ENCODE peak calls at places on chromosomes 3 and 15, in seven cellular contexts. A is neuronal stem cell, W is GM23338, H is IMR-90, R is K562, L is SK-N-SH, K is PC-9. D is an unnamed sample.

GRCh38 chr15:74193905-74194304 is 8.7 kb downstream of the STRA6 start:
- DNase-seq in R (no peak), A (no peak), L (no peak), H (no peak), K (no peak), W (no peak), D (no peak)

GRCh38 chr15:74790080-74790916 is 8.4 kb downstream of the CSK start:
- DNase-seq in H (peak; percentile 85), L (peak; percentile 87), W (no peak), R (no peak), K (no peak), A (no peak), D (no peak)

GRCh38 chr15:78984041-78984440 is 39.2 kb upstream of the CTSH start:
- DNase-seq in A (no peak), H (no peak), R (no peak), L (no peak), K (no peak), W (no peak), D (no peak)

GRCh38 chr3:162119651-162120050 is 623.0 kb downstream of the OTOL1 start:
- DNase-seq in K (no peak), H (no peak), L (no peak), W (no peak), R (no peak), A (no peak), D (no peak)

GRCh38 chr15:84604804-84605203 is 4.0 kb downstream of the ZSCAN2 start:
- DNase-seq in W (no peak), L (no peak), A (no peak), K (no peak), H (peak; percentile 5), R (no peak), D (no peak)

GRCh38 chr3:38245930-38246329 is 19.7 kb upstream of the SLC22A13 start:
- DNase-seq in L (no peak), R (no peak), W (no peak), A (no peak), K (no peak), H (no peak), D (no peak)

GRCh38 chr3:116386168-116386567 is 59.1 kb downstream of the LSAMP start:
- DNase-seq in H (no peak), K (no peak), R (no peak), A (no peak), L (no peak), W (no peak), D (no peak)

GRCh38 chr3:16900779-16901440 is 16.2 kb downstream of the PLCL2 start:
- DNase-seq in R (no peak), W (no peak), K (no peak), L (no peak), H (no peak), A (no peak), D (no peak)

DNA sequence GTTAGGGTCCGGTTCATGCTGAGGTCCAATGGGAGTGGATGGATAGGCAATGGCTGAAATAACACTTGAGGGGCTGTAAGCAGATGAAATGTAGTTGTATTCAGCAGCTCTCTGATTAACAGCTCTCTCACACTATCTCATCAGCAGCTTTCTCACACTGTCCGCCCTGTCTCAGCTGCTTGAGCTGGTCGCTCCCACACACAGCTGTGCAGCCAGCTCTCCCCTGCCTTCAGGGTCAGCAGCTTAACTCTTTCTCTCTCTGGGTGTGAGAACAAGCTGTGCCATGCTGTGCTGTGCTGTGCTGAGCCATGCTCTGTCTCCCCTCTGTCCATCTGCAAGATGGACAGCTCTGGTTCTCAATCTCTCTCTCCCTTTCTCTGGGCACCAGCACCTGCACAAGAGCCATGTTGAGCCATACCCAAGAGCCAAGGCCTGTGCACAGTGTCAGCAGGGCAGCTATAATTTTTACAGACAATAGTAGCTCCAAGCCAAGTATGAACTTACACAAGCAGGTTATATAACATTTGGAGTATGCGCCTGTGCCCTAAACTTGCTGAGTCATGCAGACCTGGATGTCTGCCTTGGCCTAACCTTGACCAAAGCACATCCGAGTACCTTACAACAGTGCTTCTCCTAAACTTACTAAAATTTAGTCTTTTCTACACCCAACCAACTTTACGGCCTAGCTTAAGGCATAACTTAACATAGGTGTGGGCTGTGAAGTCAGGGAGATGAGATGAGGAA is 291.3 kb upstream of the TRIM42 start:
- DNase-seq in K (no peak), A (no peak), W (no peak), H (no peak), R (no peak), L (no peak), D (no peak)
- H3K4me3 ChIP-seq in K (no peak overlapping the region), A (no peak overlapping the region), W (no peak overlapping the region), H (no peak overlapping the region), R (no peak overlapping the region), L (no peak overlapping the region), D (no peak overlapping the region)

GRCh38 chr3:186108106-186108940 is 566 bp downstream of the ETV5 start:
- DNase-seq in W (peak; percentile 89), R (peak; percentile 69), H (peak; percentile 66), L (peak; percentile 87), A (peak; percentile 78), K (peak; percentile 61), D (no peak)

GRCh38 chr3:186107148-186108105 is 1.5 kb downstream of the ETV5 start:
- DNase-seq in A (peak; percentile 86), H (peak; percentile 68), W (peak; percentile 88), L (peak; percentile 73), K (peak; percentile 72), R (peak; percentile 43), D (no peak)

GRCh38 chr3:186108941-186109865 is at the start of gene ETV5:
- DNase-seq in L (peak; percentile 96), A (peak; percentile 99), K (peak; percentile 100), R (peak; percentile 98), H (peak; percentile 99), W (peak; percentile 99), D (peak; percentile 95)

GRCh38 chr3:186102687-186103086 is 6.2 kb downstream of the ETV5 start:
- DNase-seq in H (peak; percentile 22), L (no peak), W (no peak), K (no peak), A (no peak), R (no peak), D (no peak)

DNA sequence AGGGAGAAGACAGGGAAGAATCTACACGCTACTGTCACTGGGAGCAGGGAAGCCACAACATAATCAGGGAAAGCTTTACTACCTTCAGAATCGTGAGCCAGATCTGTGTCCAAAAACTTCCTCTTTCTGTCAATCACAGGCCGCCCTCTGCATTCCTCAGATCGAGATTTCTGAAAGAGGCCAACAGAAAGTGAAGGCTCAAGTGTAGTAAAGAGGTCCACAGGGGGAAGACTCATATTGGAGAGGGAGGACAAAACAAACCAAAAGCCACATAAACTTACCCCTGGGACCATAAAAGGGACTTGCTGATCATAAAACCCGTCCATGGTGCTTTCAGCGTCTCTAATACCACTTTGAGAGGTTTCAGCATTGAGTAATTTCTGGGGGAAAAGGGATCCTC is 3.3 kb downstream of the ETV5 start:
- DNase-seq in H (no peak), A (no peak), W (no peak), R (no peak), L (no peak), K (no peak), D (no peak)
- H2AFZ ChIP-seq in H (no peak overlapping the region), A (peak overlapping the region; percentile 15), W (no peak overlapping the region), R (no peak overlapping the region), L (no peak overlapping the region), K (no peak overlapping the region), D (no peak overlapping the region)

DNA sequence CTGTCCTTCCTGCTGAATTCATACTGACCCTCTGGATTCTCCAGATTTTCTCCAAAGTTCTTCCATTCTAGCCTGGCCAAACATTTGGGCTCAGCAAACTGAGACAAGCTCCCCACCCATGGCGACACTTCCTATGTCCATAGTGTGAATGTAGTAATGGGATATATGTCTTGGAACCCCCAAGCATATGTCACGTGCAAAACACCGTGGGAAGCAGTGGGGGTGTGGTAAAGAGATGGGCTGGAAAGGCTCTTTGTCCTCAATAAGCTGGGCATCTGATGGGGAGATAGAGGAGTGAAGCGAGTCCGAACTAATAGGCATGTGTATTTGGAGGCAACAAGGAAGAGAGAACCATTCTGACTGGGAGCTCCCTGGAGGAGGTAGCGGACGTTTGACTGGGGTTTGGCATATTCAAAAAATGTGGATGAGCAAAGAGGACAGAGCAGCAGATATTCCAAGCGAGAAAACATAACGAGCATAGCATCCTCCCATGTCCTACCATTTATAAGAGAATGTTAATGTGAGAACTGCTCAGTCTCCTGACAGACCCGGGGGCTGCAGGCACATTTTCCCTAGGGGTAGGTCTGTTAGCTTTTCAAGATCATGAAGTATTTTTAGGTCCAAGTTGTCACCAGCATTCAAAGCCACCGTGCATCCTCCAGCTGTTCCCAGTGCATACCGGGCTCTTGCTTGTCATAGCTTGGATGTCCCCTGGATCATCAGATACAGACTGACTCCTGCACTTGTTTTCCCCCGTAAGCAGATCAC is 25.6 kb downstream of the TPM1 start:
- DNase-seq in R (no peak), W (no peak), H (no peak), K (no peak), L (no peak), A (no peak), D (no peak)
- H3K36me3 ChIP-seq in R (peaks cover 6% of the 10 kb centered on the region), W (peaks cover 44% of the 10 kb centered on the region), H (peaks cover 65% of the 10 kb centered on the region), K (peaks cover 51% of the 10 kb centered on the region), L (peaks cover 89% of the 10 kb centered on the region), A (peaks cover 45% of the 10 kb centered on the region), D (peaks cover 32% of the 10 kb centered on the region)

GRCh38 chr15:70490148-70490837 is 273.1 kb downstream of the UACA start:
- DNase-seq in R (no peak), W (no peak), H (no peak), K (no peak), L (no peak), A (no peak), D (no peak)
- H3K4me3 ChIP-seq in R (no peak overlapping the region), W (no peak overlapping the region), H (no peak overlapping the region), K (no peak overlapping the region), L (no peak overlapping the region), A (no peak overlapping the region), D (no peak overlapping the region)

GRCh38 chr15:68228143-68228970 is 1.2 kb downstream of the CLN6 start:
- DNase-seq in H (no peak), R (peak; percentile 28), K (no peak), W (no peak), A (no peak), L (peak; percentile 43), D (no peak)
- H2AFZ ChIP-seq in H (peak overlapping the region; percentile 99), R (peak overlapping the region; percentile 91), K (peak overlapping the region; percentile 88), W (peak overlapping the region; percentile 90), A (peak overlapping the region; percentile 93), L (peak overlapping the region; percentile 83), D (peak overlapping the region; percentile 79)

GRCh38 chr3:48417529-48418108 is 12.3 kb downstream of the PLXNB1 start:
- DNase-seq in A (no peak), W (no peak), R (no peak), H (no peak), L (no peak), K (no peak), D (no peak)
- H3K36me3 ChIP-seq in A (peaks cover 96% of the 10 kb centered on the region), W (peaks cover 11% of the 10 kb centered on the region), R (no peaks in the 10 kb centered on the region), H (peaks cover 51% of the 10 kb centered on the region), L (peaks cover 65% of the 10 kb centered on the region), K (no peaks in the 10 kb centered on the region), D (peaks cover 58% of the 10 kb centered on the region)

DNA sequence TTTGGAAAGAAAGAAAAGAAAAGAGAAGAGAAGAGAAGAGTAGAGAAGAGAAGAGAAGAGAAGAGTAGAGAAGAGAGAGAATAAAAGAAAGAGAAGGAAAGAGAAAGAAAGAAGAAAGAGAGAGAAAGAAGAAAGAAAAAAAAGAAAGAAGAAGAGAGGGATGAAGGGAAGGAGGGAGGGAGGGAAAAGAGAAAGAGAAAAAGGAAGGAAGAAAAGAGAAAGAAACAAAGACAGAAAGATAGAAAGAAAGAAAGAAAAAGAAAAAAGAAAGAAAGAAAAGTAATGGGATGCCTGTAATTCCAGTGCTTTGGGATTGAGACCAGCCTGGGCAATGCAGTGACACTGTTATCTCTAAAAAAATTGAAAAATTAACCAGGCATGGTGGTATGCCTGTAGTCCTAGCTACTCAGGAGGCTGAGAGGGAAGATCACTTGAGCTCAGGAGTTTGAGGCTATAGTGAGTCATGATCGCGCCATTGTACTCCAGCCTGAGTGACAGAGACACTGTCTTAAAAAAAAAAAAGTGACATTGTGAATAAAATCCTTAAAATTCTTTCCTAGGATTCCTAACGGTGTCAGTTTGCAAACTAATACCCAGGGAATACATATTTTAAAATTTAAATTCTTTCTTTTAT is 1.7 kb downstream of the RASL12 start:
- DNase-seq in A (no peak), R (no peak), W (no peak), K (no peak), H (peak; percentile 36), L (no peak), D (no peak)
- H3K4me3 ChIP-seq in A (no peak overlapping the region), R (no peak overlapping the region), W (peak overlapping the region; percentile 73), K (no peak overlapping the region), H (no peak overlapping the region), L (no peak overlapping the region), D (no peak overlapping the region)

D was measured in keratinocyte.